ENCODE peak calls at places on chromosomes 12 and 14, in five cellular contexts. One of them, this sample, is unnamed.

GRCh38 chr12:74076918-74077317 is 460.7 kb upstream of the ATXN7L3B start:
- DNase-seq in stimulated activated CD4-positive, alpha-beta T cell treated with anti-CD3 and anti-CD28 coated beads, Interleukin-2, amount 100 ng/mL, for 48 hours: no peak
- DNase-seq in cerebellum: no peak
- DNase-seq in stimulated activated naive CD4-positive, alpha-beta T cell: no peak
- DNase-seq in tibial artery: no peak
- DNase-seq in this sample: no peak

GRCh38 chr12:39103552-39104165 is 198.3 kb upstream of the CPNE8 start:
- DNase-seq in stimulated activated CD4-positive, alpha-beta T cell treated with anti-CD3 and anti-CD28 coated beads, Interleukin-2, amount 100 ng/mL, for 48 hours: no peak
- DNase-seq in cerebellum: peak; percentile 28
- DNase-seq in stimulated activated naive CD4-positive, alpha-beta T cell: no peak
- DNase-seq in tibial artery: no peak
- DNase-seq in this sample: no peak

GRCh38 chr14:35336171-35337073 is 44.2 kb downstream of the PSMA6 start:
- DNase-seq in stimulated activated CD4-positive, alpha-beta T cell treated with anti-CD3 and anti-CD28 coated beads, Interleukin-2, amount 100 ng/mL, for 48 hours: no peak
- DNase-seq in cerebellum: peak; percentile 20
- DNase-seq in stimulated activated naive CD4-positive, alpha-beta T cell: no peak
- DNase-seq in tibial artery: peak; percentile 99
- DNase-seq in this sample: peak; percentile 92

GRCh38 chr14:98133806-98134205 is 1138.2 kb downstream of the BCL11B start:
- DNase-seq in stimulated activated CD4-positive, alpha-beta T cell treated with anti-CD3 and anti-CD28 coated beads, Interleukin-2, amount 100 ng/mL, for 48 hours: no peak
- DNase-seq in cerebellum: no peak
- DNase-seq in stimulated activated naive CD4-positive, alpha-beta T cell: no peak
- DNase-seq in tibial artery: no peak
- DNase-seq in this sample: no peak

GRCh38 chr14:104171029-104171697 is 32.8 kb downstream of the KIF26A start:
- DNase-seq in stimulated activated CD4-positive, alpha-beta T cell treated with anti-CD3 and anti-CD28 coated beads, Interleukin-2, amount 100 ng/mL, for 48 hours: no peak
- DNase-seq in cerebellum: no peak
- DNase-seq in stimulated activated naive CD4-positive, alpha-beta T cell: no peak
- DNase-seq in tibial artery: no peak
- DNase-seq in this sample: no peak

GRCh38 chr14:74980398-74980745 is 22.3 kb upstream of the EIF2B2 start:
- DNase-seq in stimulated activated CD4-positive, alpha-beta T cell treated with anti-CD3 and anti-CD28 coated beads, Interleukin-2, amount 100 ng/mL, for 48 hours: no peak
- DNase-seq in cerebellum: no peak
- DNase-seq in stimulated activated naive CD4-positive, alpha-beta T cell: no peak
- DNase-seq in tibial artery: peak; percentile 73
- DNase-seq in this sample: no peak

GRCh38 chr14:99654235-99655000 is 9.5 kb downstream of the HHIPL1 start:
- DNase-seq in stimulated activated CD4-positive, alpha-beta T cell treated with anti-CD3 and anti-CD28 coated beads, Interleukin-2, amount 100 ng/mL, for 48 hours: no peak
- DNase-seq in cerebellum: peak; percentile 14
- DNase-seq in stimulated activated naive CD4-positive, alpha-beta T cell: no peak
- DNase-seq in tibial artery: peak; percentile 79
- DNase-seq in this sample: no peak

GRCh38 chr14:105301103-105301914 is 508 bp upstream of the BRF1 start:
- DNase-seq in stimulated activated CD4-positive, alpha-beta T cell treated with anti-CD3 and anti-CD28 coated beads, Interleukin-2, amount 100 ng/mL, for 48 hours: peak; percentile 100
- DNase-seq in cerebellum: peak; percentile 100
- DNase-seq in stimulated activated naive CD4-positive, alpha-beta T cell: peak; percentile 99
- DNase-seq in tibial artery: peak; percentile 98
- DNase-seq in this sample: peak; percentile 99

GRCh38 chr12:118714051-118714460 is 267.3 kb upstream of the SRRM4 start:
- DNase-seq in stimulated activated CD4-positive, alpha-beta T cell treated with anti-CD3 and anti-CD28 coated beads, Interleukin-2, amount 100 ng/mL, for 48 hours: peak; percentile 9
- DNase-seq in cerebellum: peak; percentile 18
- DNase-seq in stimulated activated naive CD4-positive, alpha-beta T cell: no peak
- DNase-seq in tibial artery: no peak
- DNase-seq in this sample: no peak

GRCh38 chr12:58877243-58877743 is 43.0 kb downstream of the LRIG3 start:
- DNase-seq in stimulated activated CD4-positive, alpha-beta T cell treated with anti-CD3 and anti-CD28 coated beads, Interleukin-2, amount 100 ng/mL, for 48 hours: no peak
- DNase-seq in cerebellum: no peak
- DNase-seq in stimulated activated naive CD4-positive, alpha-beta T cell: no peak
- DNase-seq in tibial artery: no peak
- DNase-seq in this sample: no peak

GRCh38 chr14:104400355-104400754 is 179.2 kb upstream of the C14orf180 start:
- DNase-seq in stimulated activated CD4-positive, alpha-beta T cell treated with anti-CD3 and anti-CD28 coated beads, Interleukin-2, amount 100 ng/mL, for 48 hours: no peak
- DNase-seq in cerebellum: no peak
- DNase-seq in stimulated activated naive CD4-positive, alpha-beta T cell: no peak
- DNase-seq in tibial artery: no peak
- DNase-seq in this sample: no peak

GRCh38 chr14:92686763-92687427 is 61.5 kb downstream of the LGMN start:
- DNase-seq in stimulated activated CD4-positive, alpha-beta T cell treated with anti-CD3 and anti-CD28 coated beads, Interleukin-2, amount 100 ng/mL, for 48 hours: peak; percentile 90
- DNase-seq in cerebellum: peak; percentile 90
- DNase-seq in stimulated activated naive CD4-positive, alpha-beta T cell: peak; percentile 69
- DNase-seq in tibial artery: peak; percentile 87
- DNase-seq in this sample: peak; percentile 81

GRCh38 chr12:128259556-128260070 is 7.4 kb upstream of the TMEM132C start:
- DNase-seq in stimulated activated CD4-positive, alpha-beta T cell treated with anti-CD3 and anti-CD28 coated beads, Interleukin-2, amount 100 ng/mL, for 48 hours: no peak
- DNase-seq in cerebellum: peak; percentile 58
- DNase-seq in stimulated activated naive CD4-positive, alpha-beta T cell: no peak
- DNase-seq in tibial artery: no peak
- DNase-seq in this sample: no peak

GRCh38 chr12:39605501-39605900 is 14.1 kb downstream of the ABCD2 start:
- DNase-seq in stimulated activated CD4-positive, alpha-beta T cell treated with anti-CD3 and anti-CD28 coated beads, Interleukin-2, amount 100 ng/mL, for 48 hours: no peak
- DNase-seq in cerebellum: peak; percentile 68
- DNase-seq in stimulated activated naive CD4-positive, alpha-beta T cell: no peak
- DNase-seq in tibial artery: no peak
- DNase-seq in this sample: no peak

GRCh38 chr12:101594700-101595099 is at the start of gene MYBPC1:
- DNase-seq in stimulated activated CD4-positive, alpha-beta T cell treated with anti-CD3 and anti-CD28 coated beads, Interleukin-2, amount 100 ng/mL, for 48 hours: no peak
- DNase-seq in cerebellum: no peak
- DNase-seq in stimulated activated naive CD4-positive, alpha-beta T cell: no peak
- DNase-seq in tibial artery: no peak
- DNase-seq in this sample: no peak

GRCh38 chr12:2999265-2999841 is 40.2 kb downstream of the TEAD4 start:
- DNase-seq in stimulated activated CD4-positive, alpha-beta T cell treated with anti-CD3 and anti-CD28 coated beads, Interleukin-2, amount 100 ng/mL, for 48 hours: no peak
- DNase-seq in cerebellum: peak; percentile 43
- DNase-seq in stimulated activated naive CD4-positive, alpha-beta T cell: no peak
- DNase-seq in tibial artery: no peak
- DNase-seq in this sample: no peak

GRCh38 chr14:95250126-95250824 is 69.4 kb downstream of the CLMN start:
- DNase-seq in stimulated activated CD4-positive, alpha-beta T cell treated with anti-CD3 and anti-CD28 coated beads, Interleukin-2, amount 100 ng/mL, for 48 hours: no peak
- DNase-seq in cerebellum: no peak
- DNase-seq in stimulated activated naive CD4-positive, alpha-beta T cell: no peak
- DNase-seq in tibial artery: peak; percentile 19
- DNase-seq in this sample: no peak

GRCh38 chr12:78951746-78952532 is 87.4 kb downstream of the SYT1 start:
- DNase-seq in stimulated activated CD4-positive, alpha-beta T cell treated with anti-CD3 and anti-CD28 coated beads, Interleukin-2, amount 100 ng/mL, for 48 hours: no peak
- DNase-seq in cerebellum: peak; percentile 32
- DNase-seq in stimulated activated naive CD4-positive, alpha-beta T cell: no peak
- DNase-seq in tibial artery: no peak
- DNase-seq in this sample: no peak

GRCh38 chr14:29529418-29529817 is 398.2 kb downstream of the PRKD1 start:
- DNase-seq in stimulated activated CD4-positive, alpha-beta T cell treated with anti-CD3 and anti-CD28 coated beads, Interleukin-2, amount 100 ng/mL, for 48 hours: no peak
- DNase-seq in cerebellum: no peak
- DNase-seq in stimulated activated naive CD4-positive, alpha-beta T cell: no peak
- DNase-seq in tibial artery: no peak
- DNase-seq in this sample: no peak